ENCODE peak calls at places on chromosomes 3 and 15, in six cellular contexts. R is breast epithelium, J is lower lobe of right lung, P is esophagus muscularis mucosa, D is OCI-LY7, B is HCT116. K is an unnamed sample.

GRCh38 chr15:80695911-80696651 is 971 bp downstream of the ABHD17C start:
- DNase-seq in R (no peak), J (peak; percentile 64), P (no peak), D (peak; percentile 1), B (no peak), K (peak; percentile 78)

GRCh38 chr3:23489338-23490158 is 286.4 kb downstream of the UBE2E2 start:
- DNase-seq in R (no peak), J (no peak), P (no peak), D (no peak), B (no peak), K (no peak)

GRCh38 chr3:46113608-46114007 is 86.3 kb upstream of the XCR1 start:
- DNase-seq in R (no peak), J (no peak), P (no peak), D (no peak), B (no peak), K (no peak)

GRCh38 chr3:25889132-25889917 is 99.4 kb downstream of the OXSM start:
- DNase-seq in R (no peak), J (no peak), P (no peak), D (no peak), B (no peak), K (no peak)

GRCh38 chr15:92811514-92811913 is 88.6 kb upstream of the CHD2 start:
- DNase-seq in R (no peak), J (no peak), P (no peak), D (peak; percentile 49), B (no peak), K (no peak)

GRCh38 chr15:67813104-67813634 is 12.1 kb upstream of the SKOR1 start:
- DNase-seq in R (peak; percentile 7), J (no peak), P (no peak), D (no peak), B (no peak), K (no peak)

GRCh38 chr3:128936341-128936740 is 56.9 kb downstream of the ACAD9 start:
- DNase-seq in R (no peak), J (no peak), P (no peak), D (no peak), B (no peak), K (no peak)

GRCh38 chr3:4708230-4708629 is 215.1 kb downstream of the ITPR1 start:
- DNase-seq in R (no peak), J (no peak), P (no peak), D (no peak), B (no peak), K (no peak)

GRCh38 chr3:177746259-177747021 is 549.2 kb upstream of the TBL1XR1 start:
- DNase-seq in R (no peak), J (no peak), P (no peak), D (no peak), B (no peak), K (no peak)

GRCh38 chr3:141875374-141875892 is 1.0 kb upstream of the ATP1B3 start:
- DNase-seq in R (peak; percentile 85), J (peak; percentile 90), P (peak; percentile 97), D (peak; percentile 90), B (peak; percentile 69), K (peak; percentile 89)

GRCh38 chr3:151327571-151328198 is 1.7 kb downstream of the P2RY13 start:
- DNase-seq in R (no peak), J (no peak), P (no peak), D (peak; percentile 35), B (no peak), K (no peak)

GRCh38 chr15:60835974-60836373 is 357.0 kb upstream of the ICE2 start:
- DNase-seq in R (no peak), J (no peak), P (no peak), D (no peak), B (no peak), K (no peak)

GRCh38 chr3:5264896-5265770 is 77.6 kb downstream of the EDEM1 start:
- DNase-seq in R (no peak), J (no peak), P (peak; percentile 89), D (no peak), B (no peak), K (no peak)

GRCh38 chr3:87246662-87247061 is 19.6 kb downstream of the CHMP2B start:
- DNase-seq in R (no peak), J (no peak), P (no peak), D (no peak), B (no peak), K (no peak)

GRCh38 chr15:48645558-48646330 is at the start of gene FBN1:
- DNase-seq in R (peak; percentile 52), J (peak; percentile 46), P (peak; percentile 94), D (no peak), B (no peak), K (peak; percentile 71)

DNA sequence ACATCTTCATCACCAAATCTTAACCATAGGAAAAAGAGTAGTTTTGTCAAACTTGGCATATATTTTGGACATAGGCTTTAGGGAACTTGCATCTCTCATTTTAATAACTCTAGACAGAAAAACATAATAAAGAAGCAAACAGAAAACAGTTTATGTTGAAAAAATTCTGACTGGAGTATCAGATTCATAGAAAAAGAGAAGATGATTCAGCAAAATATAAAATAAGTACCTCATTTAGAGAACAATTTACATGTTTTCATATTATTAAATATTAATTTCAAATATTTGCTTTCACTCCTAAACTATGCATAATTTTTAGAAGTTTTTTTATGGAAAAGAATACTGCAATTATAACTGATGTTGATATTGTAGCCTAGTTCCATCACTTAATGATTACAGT is 12.5 kb downstream of the SATB1 start:
- DNase-seq in R (no peak), J (no peak), P (no peak), D (no peak), B (no peak), K (no peak)
- TF ChIP-seq CTCF in R (no peak), J (no peak), P (no peak), D (no peak), B (no peak), K (no peak)

DNA sequence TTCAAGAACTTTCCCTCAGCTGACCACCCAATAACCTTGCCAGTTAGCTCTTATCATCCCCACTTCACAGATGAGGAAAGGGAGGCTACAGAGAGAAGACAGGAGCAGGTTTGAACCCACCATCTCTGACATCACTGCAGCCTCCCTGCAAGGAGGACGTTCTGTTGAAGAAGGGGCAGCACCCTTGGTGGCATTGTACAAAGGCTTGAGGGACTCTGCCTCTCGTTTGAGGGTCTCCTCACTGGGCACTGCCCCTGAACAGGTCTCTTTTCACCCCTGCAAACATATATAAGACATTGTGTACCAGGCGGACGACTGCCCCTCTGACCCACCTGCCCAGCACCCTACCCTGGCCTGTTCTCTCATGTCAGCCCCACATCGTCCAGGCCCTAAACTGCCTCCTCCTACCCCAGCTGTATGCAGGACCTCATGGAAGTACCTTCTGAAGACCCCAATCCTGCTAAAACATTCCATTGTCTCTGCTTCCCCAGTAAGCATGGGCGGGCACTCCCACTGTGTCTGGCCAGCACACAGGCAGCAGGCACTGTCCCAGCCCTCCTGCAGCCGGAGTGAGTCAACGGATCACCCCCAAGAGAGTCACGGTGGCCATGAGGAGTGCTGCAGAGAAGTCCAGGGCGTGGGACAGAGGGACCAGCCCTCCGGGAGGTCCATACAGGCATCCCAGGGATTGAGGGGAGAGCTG is 36.3 kb upstream of the SLCO2A1 start:
- DNase-seq in R (no peak), J (no peak), P (peak; percentile 85), D (no peak), B (no peak), K (no peak)
- H3K27ac ChIP-seq in R (peak overlapping the region; percentile 49), J (peak overlapping the region; percentile 64), P (peak overlapping the region; percentile 44), D (no peak overlapping the region), B (no peak overlapping the region), K (no peak overlapping the region)

DNA sequence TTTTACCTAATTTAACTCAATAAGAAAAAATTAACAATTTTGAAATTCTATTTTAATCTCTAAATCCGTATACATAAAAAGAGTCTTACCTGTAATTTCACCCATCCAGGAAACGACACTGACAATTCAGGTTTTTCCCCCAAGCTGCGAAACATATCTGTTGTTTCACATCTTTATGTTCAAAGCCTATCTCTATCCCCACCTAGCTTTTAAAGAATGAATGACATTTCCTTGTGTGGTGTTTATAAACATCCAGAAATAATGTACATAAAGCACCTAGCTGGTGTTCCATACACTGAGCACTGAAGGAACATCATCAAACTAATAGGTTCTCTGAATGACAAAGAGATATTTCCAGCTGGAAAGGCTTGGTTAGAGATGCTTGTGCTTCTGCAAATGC is 867.8 kb downstream of the SQOR start:
- DNase-seq in R (no peak), J (no peak), P (no peak), D (peak; percentile 0), B (no peak), K (no peak)
- TF ChIP-seq CTCF in R (no peak), J (no peak), P (no peak), D (peak; percentile 47), B (no peak), K (no peak)

GRCh38 chr15:101024111-101024695 is 105.0 kb downstream of the LRRK1 start:
- DNase-seq in R (no peak), J (no peak), P (peak; percentile 91), D (no peak), B (no peak), K (no peak)

GRCh38 chr15:101023501-101024110 is 104.4 kb downstream of the LRRK1 start:
- DNase-seq in R (no peak), J (no peak), P (peak; percentile 60), D (no peak), B (no peak), K (no peak)

GRCh38 chr15:101022306-101022705 is 103.1 kb downstream of the LRRK1 start:
- DNase-seq in R (no peak), J (no peak), P (peak; percentile 83), D (no peak), B (no peak), K (no peak)

GRCh38 chr15:101024709-101025108 is 105.6 kb downstream of the LRRK1 start:
- DNase-seq in R (no peak), J (no peak), P (peak; percentile 66), D (no peak), B (no peak), K (no peak)

GRCh38 chr15:101022876-101023275 is 103.7 kb downstream of the LRRK1 start:
- DNase-seq in R (no peak), J (no peak), P (peak; percentile 55), D (no peak), B (no peak), K (no peak)
- H3K27ac ChIP-seq in R (peak overlapping the region; percentile 94), J (no peak overlapping the region), P (peak overlapping the region; percentile 65), D (no peak overlapping the region), B (no peak overlapping the region), K (no peak overlapping the region)

GRCh38 chr3:58824285-58824684 is 157.7 kb upstream of the FAM3D start:
- DNase-seq in R (no peak), J (no peak), P (no peak), D (peak; percentile 18), B (peak; percentile 42), K (peak; percentile 32)
- TF ChIP-seq CTCF in R (no peak), J (peak; percentile 53), P (peak; percentile 32), D (peak; percentile 79), B (peak; percentile 53), K (peak; percentile 62)

GRCh38 chr3:8451696-8452095 is 49.9 kb upstream of the LMCD1 start:
- DNase-seq in R (no peak), J (no peak), P (no peak), D (no peak), B (no peak), K (no peak)
- H3K27ac ChIP-seq in R (no peak overlapping the region), J (no peak overlapping the region), P (no peak overlapping the region), D (no peak overlapping the region), B (no peak overlapping the region), K (no peak overlapping the region)